ENCODE peak calls at places on chromosomes 5 and 9, in seven cellular contexts. D is epithelial cell of esophagus, E is endothelial cell, H is BE2C, G is astrocyte of the spinal cord, O is body of pancreas, A is lower leg skin. N is an unnamed sample.

GRCh38 chr9:115276621-115277020 is 158.7 kb upstream of the TNC start:
- DNase-seq in G (peak), E (no peak), A (no peak), D (peak), O (no peak), H (no peak), N (no peak)

GRCh38 chr9:15135167-15135792 is 171.7 kb downstream of the TTC39B start:
- DNase-seq in O (peak), E (peak), D (peak), A (peak), G (peak), H (peak), N (peak)

GRCh38 chr5:134007581-134008256 is 2.9 kb upstream of the VDAC1 start:
- DNase-seq in H (peak), A (no peak), G (no peak), E (no peak), O (no peak), D (no peak), N (peak)

GRCh38 chr5:130868186-130868821 is 296.8 kb downstream of the HINT1 start:
- DNase-seq in H (no peak), A (no peak), D (peak), O (no peak), G (peak), E (no peak), N (peak)

GRCh38 chr9:76374702-76375543 is 19.3 kb downstream of the RFK start:
- DNase-seq in D (peak), E (peak), A (no peak), G (peak), O (peak), H (no peak), N (peak)

GRCh38 chr5:107472620-107473064 is 198.1 kb downstream of the EFNA5 start:
- DNase-seq in A (no peak), D (peak), G (no peak), O (no peak), H (peak), E (no peak), N (no peak)

GRCh38 chr5:115979628-115980041 is 17.4 kb downstream of the LVRN start:
- DNase-seq in O (no peak), G (no peak), A (no peak), H (no peak), D (no peak), E (no peak), N (peak)

GRCh38 chr5:132525299-132525724 is 18.0 kb downstream of the IL5 start:
- DNase-seq in D (no peak), E (no peak), O (no peak), H (no peak), A (no peak), G (no peak), N (no peak)

GRCh38 chr5:38292228-38292627 is 33.9 kb downstream of the EGFLAM start:
- DNase-seq in G (no peak), A (no peak), O (no peak), H (no peak), D (no peak), E (no peak), N (no peak)
- TF ChIP-seq CTCF in G (no peak), A (no peak), O (no peak), H (peak), D (no peak), E (no peak), N (no peak)

DNA sequence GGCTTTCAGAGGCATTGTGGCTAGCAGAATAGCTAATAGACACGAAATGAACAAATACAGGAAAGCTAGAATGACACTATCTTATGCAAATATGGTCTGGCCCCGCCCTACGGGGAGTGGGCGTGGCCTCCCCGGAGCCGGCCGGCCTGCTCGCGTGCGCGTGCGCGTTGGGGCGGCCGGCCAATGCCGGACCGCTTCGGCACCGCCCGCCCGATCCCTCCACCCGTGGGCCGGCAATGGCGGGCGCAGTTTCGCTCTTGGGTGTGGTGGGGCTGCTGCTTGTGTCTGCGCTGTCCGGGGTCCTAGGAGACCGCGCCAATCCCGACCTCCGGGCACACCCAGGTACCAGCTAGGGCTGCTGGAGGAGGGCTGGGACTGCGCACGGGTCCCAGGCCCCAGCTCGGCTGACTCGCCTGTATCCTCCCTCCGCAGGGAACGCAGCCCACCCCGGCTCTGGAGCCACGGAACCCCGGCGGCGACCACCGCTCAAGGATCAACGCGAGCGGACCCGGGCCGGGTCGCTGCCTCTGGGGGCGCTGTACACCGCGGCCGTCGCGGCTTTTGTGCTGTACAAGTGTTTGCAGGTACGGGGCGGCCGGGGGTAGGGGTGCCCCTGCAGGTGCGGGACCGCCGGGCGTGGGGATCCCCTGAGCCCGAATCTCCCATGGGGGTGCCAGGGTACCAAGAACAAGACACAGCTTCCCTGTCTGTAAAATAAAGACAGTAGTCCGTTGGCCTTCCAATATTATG is at the start of gene CCDC107:
- DNase-seq in O (peak), A (peak), D (peak), H (peak), E (peak), G (peak), N (peak)
- TF ChIP-seq CTCF in O (peak), A (no peak), D (peak), H (peak), E (peak), G (peak), N (peak)

GRCh38 chr5:10502130-10502529 is 60.5 kb downstream of the ROPN1L start:
- DNase-seq in G (no peak), E (no peak), A (no peak), D (no peak), H (no peak), O (no peak), N (no peak)
- TF ChIP-seq CTCF in G (no peak), E (no peak), A (no peak), D (no peak), H (peak), O (no peak), N (no peak)

GRCh38 chr5:55176176-55176818 is 3.3 kb upstream of the CDC20B start:
- DNase-seq in A (no peak), E (peak), D (peak), O (peak), H (peak), G (no peak), N (no peak)
- TF ChIP-seq CTCF in A (no peak), E (peak), D (peak), O (peak), H (no peak), G (peak), N (peak)

DNA sequence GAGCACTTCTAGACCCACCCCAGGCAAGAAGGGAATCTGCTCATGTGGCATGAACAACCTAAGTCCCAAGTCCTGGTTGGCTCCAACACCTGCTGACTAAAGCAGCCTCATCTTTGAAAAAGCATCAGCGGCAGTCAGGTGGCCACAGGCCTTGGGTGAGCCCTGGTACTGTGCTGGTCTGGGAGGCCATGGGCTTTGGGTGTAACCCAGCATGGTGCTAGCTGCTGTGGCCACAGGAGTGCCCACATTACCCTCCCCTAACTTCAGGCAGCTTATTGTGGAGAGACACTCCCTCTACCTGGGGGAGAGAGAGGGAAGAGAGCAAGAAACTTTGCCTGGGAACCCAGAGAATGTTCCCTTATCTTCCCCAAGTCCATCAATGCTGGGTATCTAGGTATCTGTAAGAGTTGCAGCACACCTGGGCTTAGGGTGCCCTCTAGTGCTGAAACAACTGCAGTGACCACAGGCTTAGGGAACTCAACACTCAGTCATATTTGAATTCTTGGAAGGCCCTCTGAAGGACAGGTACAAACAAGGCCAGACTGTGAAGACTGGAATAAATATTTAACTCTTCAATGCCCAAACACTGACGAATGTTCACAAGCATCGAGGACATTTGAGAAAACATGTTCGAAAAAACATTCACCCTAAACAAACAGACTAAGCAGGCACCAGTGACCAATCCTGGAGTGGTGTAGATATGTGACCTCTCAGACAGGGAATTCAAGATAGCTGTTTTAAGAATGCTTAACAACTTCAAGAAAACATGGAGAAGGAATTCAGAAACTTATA is 69.9 kb upstream of the OR2K2 start:
- DNase-seq in D (peak), E (peak), H (peak), O (peak), G (peak), A (no peak), N (peak)
- TF ChIP-seq CTCF in D (peak), E (peak), H (peak), O (peak), G (peak), A (no peak), N (peak)

GRCh38 chr5:139543423-139543991 is 17.6 kb upstream of the UBE2D2 start:
- DNase-seq in D (peak), O (peak), A (peak), G (peak), E (peak), H (peak), N (peak)
- TF ChIP-seq CTCF in D (no peak), O (peak), A (no peak), G (peak), E (no peak), H (peak), N (no peak)

DNA sequence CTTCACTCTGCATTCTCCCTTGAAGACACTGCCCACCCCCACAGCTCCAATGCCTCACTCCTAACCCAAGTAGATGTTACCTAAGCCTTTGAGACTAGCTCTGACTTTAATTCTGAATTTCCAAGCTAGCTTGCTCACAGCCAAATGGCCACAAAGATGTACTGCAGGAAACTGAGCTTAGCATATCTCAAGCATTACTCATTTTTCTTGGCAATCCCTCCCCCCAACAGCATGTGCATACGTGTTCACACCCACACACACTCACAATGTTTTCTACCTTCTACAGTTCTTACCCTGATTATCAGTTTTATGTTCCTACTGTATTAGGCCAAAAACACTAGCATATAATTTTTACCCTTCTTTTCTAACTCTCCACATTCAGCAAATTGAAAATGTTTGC is 13.7 kb upstream of the GRIA1 start:
- DNase-seq in O (no peak), H (no peak), G (peak), A (no peak), E (no peak), D (peak), N (peak)
- TF ChIP-seq CTCF in O (no peak), H (no peak), G (peak), A (no peak), E (peak), D (peak), N (peak)

GRCh38 chr9:19230356-19231125 is at the start of gene DENND4C:
- DNase-seq in A (peak), E (peak), G (peak), D (peak), H (peak), O (peak), N (peak)
- TF ChIP-seq CTCF in A (no peak), E (no peak), G (peak), D (no peak), H (no peak), O (peak), N (no peak)

DNA sequence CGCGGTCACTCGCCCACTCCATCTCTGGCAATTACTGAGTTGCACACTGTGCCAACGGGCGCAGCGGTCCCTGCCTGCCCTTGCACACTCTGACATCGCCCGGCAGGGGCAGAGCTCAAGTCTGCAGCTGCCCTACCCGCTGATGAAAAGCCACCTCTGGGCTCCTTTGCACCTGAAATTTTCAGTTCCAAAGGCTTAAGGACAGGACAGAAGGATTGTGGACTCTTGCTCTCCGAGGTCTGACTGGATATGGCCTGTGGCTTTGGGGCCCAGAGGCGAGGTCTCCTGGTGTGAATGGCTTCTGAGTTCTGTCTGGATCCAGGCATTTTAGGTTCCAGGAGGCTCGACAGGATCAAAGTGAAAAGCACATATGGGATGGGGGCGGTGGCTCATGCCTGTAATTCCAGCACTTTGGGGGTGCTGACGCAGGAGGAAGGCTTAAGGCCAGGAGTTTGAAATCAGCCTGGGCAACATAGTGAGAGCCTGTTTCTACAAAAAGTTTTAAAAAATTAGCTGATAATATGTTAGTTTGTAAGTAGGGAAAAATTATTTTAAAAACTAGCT is 201.8 kb downstream of the PAX5 start:
- DNase-seq in A (no peak), D (no peak), G (no peak), O (no peak), H (no peak), E (no peak), N (no peak)
- TF ChIP-seq CTCF in A (no peak), D (no peak), G (no peak), O (no peak), H (no peak), E (no peak), N (no peak)

N was measured in cardiac fibroblast.